ENCODE peak calls at places on chromosomes 16 and 17, in five cellular contexts. One of them, this sample, is unnamed.

GRCh38 chr16:30931068-30931655 is 7.8 kb downstream of the FBXL19 start:
- DNase-seq in tibial artery: no peak
- DNase-seq in bronchial epithelial cell: no peak
- DNase-seq in effector memory CD4-positive, alpha-beta T cell: no peak
- DNase-seq in astrocyte of the spinal cord: no peak
- DNase-seq in this sample: no peak

GRCh38 chr17:9298135-9298534 is 276.8 kb downstream of the NTN1 start:
- DNase-seq in tibial artery: no peak
- DNase-seq in bronchial epithelial cell: no peak
- DNase-seq in effector memory CD4-positive, alpha-beta T cell: no peak
- DNase-seq in astrocyte of the spinal cord: no peak
- DNase-seq in this sample: no peak

GRCh38 chr16:4212207-4212933 is 29.5 kb downstream of the SRL start:
- DNase-seq in tibial artery: peak; percentile 95
- DNase-seq in bronchial epithelial cell: no peak
- DNase-seq in effector memory CD4-positive, alpha-beta T cell: no peak
- DNase-seq in astrocyte of the spinal cord: no peak
- DNase-seq in this sample: no peak

GRCh38 chr16:56848056-56848936 is 16.7 kb upstream of the SLC12A3 start:
- DNase-seq in tibial artery: peak; percentile 67
- DNase-seq in bronchial epithelial cell: peak; percentile 75
- DNase-seq in effector memory CD4-positive, alpha-beta T cell: no peak
- DNase-seq in astrocyte of the spinal cord: peak; percentile 76
- DNase-seq in this sample: peak; percentile 53

GRCh38 chr16:85415196-85415988 is 197.7 kb upstream of the GSE1 start:
- DNase-seq in tibial artery: no peak
- DNase-seq in bronchial epithelial cell: no peak
- DNase-seq in effector memory CD4-positive, alpha-beta T cell: no peak
- DNase-seq in astrocyte of the spinal cord: no peak
- DNase-seq in this sample: no peak

GRCh38 chr16:19774024-19774423 is 56.0 kb downstream of the IQCK start:
- DNase-seq in tibial artery: no peak
- DNase-seq in bronchial epithelial cell: no peak
- DNase-seq in effector memory CD4-positive, alpha-beta T cell: no peak
- DNase-seq in astrocyte of the spinal cord: no peak
- DNase-seq in this sample: no peak

GRCh38 chr17:82416771-82417170 is 1.4 kb upstream of the HEXD start:
- DNase-seq in tibial artery: no peak
- DNase-seq in bronchial epithelial cell: no peak
- DNase-seq in effector memory CD4-positive, alpha-beta T cell: no peak
- DNase-seq in astrocyte of the spinal cord: no peak
- DNase-seq in this sample: no peak

GRCh38 chr16:64206877-64207276 is 915.0 kb downstream of the CDH11 start:
- DNase-seq in tibial artery: no peak
- DNase-seq in bronchial epithelial cell: no peak
- DNase-seq in effector memory CD4-positive, alpha-beta T cell: no peak
- DNase-seq in astrocyte of the spinal cord: no peak
- DNase-seq in this sample: no peak

GRCh38 chr17:50277357-50277754 is 3.1 kb downstream of the TMEM92 start:
- DNase-seq in tibial artery: no peak
- DNase-seq in bronchial epithelial cell: no peak
- DNase-seq in effector memory CD4-positive, alpha-beta T cell: no peak
- DNase-seq in astrocyte of the spinal cord: no peak
- DNase-seq in this sample: no peak

DNA sequence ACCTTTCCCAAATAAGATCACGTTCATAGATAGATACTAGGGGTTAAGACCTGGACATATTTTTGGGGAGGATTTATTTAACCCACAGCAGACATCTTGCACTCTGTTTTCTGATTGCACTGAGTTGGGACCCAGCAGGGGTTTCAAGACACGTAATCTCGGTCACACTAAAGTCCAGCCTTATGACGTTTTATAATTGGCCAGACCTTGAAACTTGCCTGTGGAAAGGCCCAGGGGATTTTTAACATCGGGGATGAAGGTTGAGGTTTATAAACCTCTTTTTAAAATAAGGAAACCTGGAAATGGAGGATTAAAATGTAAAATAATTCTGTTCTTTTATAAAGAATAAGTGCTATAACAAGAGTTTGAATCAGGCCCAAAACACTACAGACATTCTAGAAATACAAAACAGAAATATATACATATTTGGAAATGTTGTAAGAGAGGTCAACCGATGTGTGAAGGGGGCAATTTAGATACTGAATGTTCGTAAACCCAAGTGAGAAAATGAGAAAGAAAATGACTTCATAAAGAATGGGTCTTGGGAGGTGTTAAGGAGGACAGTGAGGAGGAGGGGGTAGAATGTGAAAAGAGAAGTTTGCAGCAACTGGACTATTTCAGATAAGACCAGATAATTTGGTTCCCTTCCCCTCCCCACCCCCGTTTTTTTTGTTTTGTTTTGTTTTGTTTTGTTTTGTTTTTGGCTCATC is 61.1 kb upstream of the NOL11 start:
- DNase-seq in tibial artery: no peak
- DNase-seq in bronchial epithelial cell: no peak
- DNase-seq in effector memory CD4-positive, alpha-beta T cell: no peak
- DNase-seq in astrocyte of the spinal cord: no peak
- DNase-seq in this sample: no peak
- H3K4me3 ChIP-seq in tibial artery: no peak overlapping the region
- H3K4me3 ChIP-seq in bronchial epithelial cell: no peak overlapping the region
- H3K4me3 ChIP-seq in effector memory CD4-positive, alpha-beta T cell: no peak overlapping the region
- H3K4me3 ChIP-seq in astrocyte of the spinal cord: no peak overlapping the region
- H3K4me3 ChIP-seq in this sample: no peak overlapping the region

DNA sequence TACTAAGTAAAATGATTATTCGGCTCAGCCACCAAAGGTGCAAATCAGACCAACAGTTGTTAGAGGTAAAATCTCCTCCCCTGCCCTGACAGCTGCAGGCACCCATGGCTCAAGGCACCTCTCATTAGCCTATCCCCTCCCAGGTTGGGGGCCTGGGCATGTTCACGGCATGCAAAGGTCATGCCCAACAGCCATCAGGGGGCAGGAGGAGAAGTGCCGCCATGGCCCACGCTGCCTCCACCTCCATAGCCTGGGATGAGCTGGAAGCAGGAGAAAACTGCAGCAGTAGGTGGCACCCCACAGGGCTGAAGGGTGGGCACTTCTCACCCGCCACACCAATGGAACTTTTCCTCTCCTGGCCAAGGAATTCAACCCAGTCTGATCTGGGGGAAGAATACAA is 146.4 kb upstream of the COX10 start:
- DNase-seq in tibial artery: no peak
- DNase-seq in bronchial epithelial cell: no peak
- DNase-seq in effector memory CD4-positive, alpha-beta T cell: no peak
- DNase-seq in astrocyte of the spinal cord: no peak
- DNase-seq in this sample: no peak
- H3K4me3 ChIP-seq in tibial artery: no peak overlapping the region
- H3K4me3 ChIP-seq in bronchial epithelial cell: no peak overlapping the region
- H3K4me3 ChIP-seq in effector memory CD4-positive, alpha-beta T cell: no peak overlapping the region
- H3K4me3 ChIP-seq in astrocyte of the spinal cord: no peak overlapping the region
- H3K4me3 ChIP-seq in this sample: no peak overlapping the region

GRCh38 chr16:50282010-50282538 is 15.7 kb downstream of the ADCY7 start:
- DNase-seq in tibial artery: peak; percentile 87
- DNase-seq in bronchial epithelial cell: no peak
- DNase-seq in effector memory CD4-positive, alpha-beta T cell: peak; percentile 48
- DNase-seq in astrocyte of the spinal cord: peak; percentile 69
- DNase-seq in this sample: peak; percentile 31
- H3K4me3 ChIP-seq in tibial artery: no peak overlapping the region
- H3K4me3 ChIP-seq in bronchial epithelial cell: no peak overlapping the region
- H3K4me3 ChIP-seq in effector memory CD4-positive, alpha-beta T cell: peak overlapping the region; percentile 37
- H3K4me3 ChIP-seq in astrocyte of the spinal cord: no peak overlapping the region
- H3K4me3 ChIP-seq in this sample: no peak overlapping the region

GRCh38 chr16:27427538-27427937 is 25.6 kb downstream of the IL21R start:
- DNase-seq in tibial artery: no peak
- DNase-seq in bronchial epithelial cell: no peak
- DNase-seq in effector memory CD4-positive, alpha-beta T cell: no peak
- DNase-seq in astrocyte of the spinal cord: no peak
- DNase-seq in this sample: no peak
- H3K4me3 ChIP-seq in tibial artery: no peak overlapping the region
- H3K4me3 ChIP-seq in bronchial epithelial cell: no peak overlapping the region
- H3K4me3 ChIP-seq in effector memory CD4-positive, alpha-beta T cell: no peak overlapping the region
- H3K4me3 ChIP-seq in astrocyte of the spinal cord: no peak overlapping the region
- H3K4me3 ChIP-seq in this sample: peak overlapping the region; percentile 29

This sample was measured in brain microvascular endothelial cell.